ENCODE peak calls at places on chromosome 10, in six cellular contexts. F, V, W, X, D and R are unnamed samples.

GRCh38 chr10:110762109-110762848 is 109.4 kb upstream of the PDCD4 start:
- DNase-seq in D (no peak), F (no peak), W (no peak), X (no peak), V (no peak), R (no peak)

GRCh38 chr10:43594944-43595589 is 11.2 kb upstream of the ZNF485 start:
- DNase-seq in F (peak; percentile 41), D (no peak), V (peak; percentile 41), W (peak; percentile 18), X (no peak), R (no peak)

GRCh38 chr10:35643151-35643975 is 1.3 kb upstream of the FZD8 start:
- DNase-seq in V (peak; percentile 86), W (peak; percentile 2), D (no peak), F (no peak), X (peak; percentile 90), R (no peak)

GRCh38 chr10:5534880-5535856 is 10.4 kb downstream of the CALML3 start:
- DNase-seq in F (no peak), D (no peak), X (no peak), W (no peak), V (peak; percentile 77), R (no peak)

GRCh38 chr10:122710576-122710975 is 10.9 kb upstream of the C10orf120 start:
- DNase-seq in D (no peak), X (no peak), W (no peak), V (no peak), F (no peak), R (no peak)

GRCh38 chr10:59675812-59676211 is 33.8 kb downstream of the SLC16A9 start:
- DNase-seq in V (peak; percentile 24), D (no peak), X (no peak), F (no peak), W (peak; percentile 8), R (no peak)

GRCh38 chr10:120048358-120048757 is 155.8 kb downstream of the SEC23IP start:
- DNase-seq in V (peak; percentile 2), F (no peak), D (no peak), X (no peak), W (no peak), R (no peak)

GRCh38 chr10:58322072-58322834 is 12.6 kb upstream of the UBE2D1 start:
- DNase-seq in W (no peak), V (no peak), X (no peak), F (no peak), D (no peak), R (no peak)

GRCh38 chr10:137606-138005 is 2.4 kb downstream of the ZMYND11 start:
- DNase-seq in F (no peak), D (no peak), V (peak; percentile 77), X (no peak), W (no peak), R (peak; percentile 43)